ENCODE peak calls at places on chromosomes 16 and 17, in five cellular contexts. A is activated CD4-positive, alpha-beta T cell treated with anti-CD3 and anti-CD28 coated beads, Interleukin-2, amount 10 ng/mL, durations not matched to agents 7 days and 5 days; P is stimulated activated CD4-positive, alpha-beta T cell treated with anti-CD3 and anti-CD28 coated beads, TNF-alpha, amount 100 ng/mL, for 1 hour; C is skeletal muscle cell; Y is RWPE2. X is an unnamed sample.

GRCh38 chr16:85613609-85614337 is 651 bp downstream of the GSE1 start:
- DNase-seq in A (peak; percentile 17), P (no peak), C (no peak), Y (no peak), X (no peak)

GRCh38 chr17:72063262-72063661 is 57.6 kb upstream of the SOX9 start:
- DNase-seq in A (no peak), P (no peak), C (peak; percentile 20), Y (no peak), X (no peak)

GRCh38 chr16:66928702-66929388 is 3.5 kb upstream of the RRAD start:
- DNase-seq in A (peak; percentile 45), P (no peak), C (no peak), Y (no peak), X (no peak)

GRCh38 chr17:50187741-50188520 is 13.5 kb downstream of the COL1A1 start:
- DNase-seq in A (no peak), P (no peak), C (no peak), Y (no peak), X (no peak)

GRCh38 chr17:39709319-39709997 is 9.6 kb downstream of the ERBB2 start:
- DNase-seq in A (no peak), P (no peak), C (no peak), Y (no peak), X (no peak)

GRCh38 chr17:57940653-57941329 is 14.4 kb downstream of the CUEDC1 start:
- DNase-seq in A (no peak), P (no peak), C (no peak), Y (no peak), X (no peak)

GRCh38 chr17:35129973-35130351 is 8.5 kb downstream of the FNDC8 start:
- DNase-seq in A (no peak), P (no peak), C (no peak), Y (no peak), X (no peak)

GRCh38 chr17:35063514-35064223 is at the start of gene RFFL:
- DNase-seq in A (peak; percentile 93), P (peak; percentile 58), C (peak; percentile 95), Y (peak; percentile 93), X (peak; percentile 62)

GRCh38 chr17:7478276-7479138 is 924 bp downstream of the ZBTB4 start:
- DNase-seq in A (peak; percentile 68), P (peak; percentile 41), C (no peak), Y (no peak), X (peak; percentile 60)

GRCh38 chr16:1488054-1488601 is 616 bp downstream of the PTX4 start:
- DNase-seq in A (no peak), P (no peak), C (no peak), Y (peak; percentile 52), X (no peak)

GRCh38 chr17:6269474-6269873 is 165.4 kb downstream of the AIPL1 start:
- DNase-seq in A (peak; percentile 53), P (no peak), C (peak; percentile 1), Y (no peak), X (no peak)

GRCh38 chr16:2173366-2173765 is 17.8 kb downstream of the TRAF7 start:
- DNase-seq in A (no peak), P (no peak), C (no peak), Y (no peak), X (no peak)

GRCh38 chr16:85252461-85252860 is 140.2 kb upstream of the CIBAR2 start:
- DNase-seq in A (peak; percentile 16), P (no peak), C (no peak), Y (no peak), X (no peak)

GRCh38 chr17:6304894-6305612 is 129.9 kb downstream of the AIPL1 start:
- DNase-seq in A (no peak), P (no peak), C (no peak), Y (no peak), X (no peak)